ENCODE peak calls at places on chromosomes 13 and 19, in five cellular contexts. R is mesothelial cell of epicardium, H is fibroblast of pulmonary artery, X is pancreas, O is A673. T is an unnamed sample.

GRCh38 chr13:98652721-98653470 is 76.0 kb upstream of the STK24 start:
- DNase-seq in R (no peak), H (no peak), X (no peak), O (no peak), T (no peak)

GRCh38 chr19:35644206-35644986 is 2.9 kb downstream of the ETV2 start:
- DNase-seq in R (peak), H (peak), X (peak), O (peak), T (peak)

GRCh38 chr19:35248310-35249145 is at the start of gene LSR:
- DNase-seq in R (peak), H (no peak), X (peak), O (no peak), T (no peak)

GRCh38 chr13:28486144-28486543 is 8.8 kb downstream of the FLT1 start:
- DNase-seq in R (no peak), H (peak), X (no peak), O (no peak), T (no peak)

GRCh38 chr13:59094149-59094548 is 1069.6 kb downstream of the DIAPH3 start:
- DNase-seq in R (no peak), H (peak), X (no peak), O (no peak), T (no peak)

GRCh38 chr13:46377554-46377953 is 9.5 kb downstream of the RUBCNL start:
- DNase-seq in R (no peak), H (no peak), X (no peak), O (no peak), T (no peak)

GRCh38 chr13:71255633-71256032 is 611.4 kb downstream of the DACH1 start:
- DNase-seq in R (no peak), H (no peak), X (no peak), O (no peak), T (no peak)

GRCh38 chr13:93004919-93005318 is 221.7 kb upstream of the GPC6 start:
- DNase-seq in R (no peak), H (peak), X (no peak), O (peak), T (no peak)

GRCh38 chr13:50208826-50209335 is 193.6 kb downstream of the KCNRG start:
- DNase-seq in R (no peak), H (peak), X (no peak), O (peak), T (no peak)

GRCh38 chr19:42316223-42317211 is 3.4 kb downstream of the TMEM145 start:
- DNase-seq in R (no peak), H (no peak), X (no peak), O (no peak), T (no peak)

GRCh38 chr13:31908696-31909386 is 122.7 kb upstream of the FRY start:
- DNase-seq in R (no peak), H (no peak), X (no peak), O (no peak), T (no peak)

GRCh38 chr19:6378498-6378897 is 2.8 kb upstream of the PSPN start:
- DNase-seq in R (no peak), H (no peak), X (no peak), O (no peak), T (no peak)

GRCh38 chr19:44202470-44202869 is 9.9 kb upstream of the ZNF227 start:
- DNase-seq in R (no peak), H (peak), X (no peak), O (no peak), T (no peak)

GRCh38 chr19:56866563-56866962 is 26.0 kb upstream of the PEG3 start:
- DNase-seq in R (no peak), H (no peak), X (no peak), O (no peak), T (no peak)

GRCh38 chr13:94860981-94861407 is 148.6 kb upstream of the SOX21 start:
- DNase-seq in R (no peak), H (peak), X (no peak), O (peak), T (no peak)

DNA sequence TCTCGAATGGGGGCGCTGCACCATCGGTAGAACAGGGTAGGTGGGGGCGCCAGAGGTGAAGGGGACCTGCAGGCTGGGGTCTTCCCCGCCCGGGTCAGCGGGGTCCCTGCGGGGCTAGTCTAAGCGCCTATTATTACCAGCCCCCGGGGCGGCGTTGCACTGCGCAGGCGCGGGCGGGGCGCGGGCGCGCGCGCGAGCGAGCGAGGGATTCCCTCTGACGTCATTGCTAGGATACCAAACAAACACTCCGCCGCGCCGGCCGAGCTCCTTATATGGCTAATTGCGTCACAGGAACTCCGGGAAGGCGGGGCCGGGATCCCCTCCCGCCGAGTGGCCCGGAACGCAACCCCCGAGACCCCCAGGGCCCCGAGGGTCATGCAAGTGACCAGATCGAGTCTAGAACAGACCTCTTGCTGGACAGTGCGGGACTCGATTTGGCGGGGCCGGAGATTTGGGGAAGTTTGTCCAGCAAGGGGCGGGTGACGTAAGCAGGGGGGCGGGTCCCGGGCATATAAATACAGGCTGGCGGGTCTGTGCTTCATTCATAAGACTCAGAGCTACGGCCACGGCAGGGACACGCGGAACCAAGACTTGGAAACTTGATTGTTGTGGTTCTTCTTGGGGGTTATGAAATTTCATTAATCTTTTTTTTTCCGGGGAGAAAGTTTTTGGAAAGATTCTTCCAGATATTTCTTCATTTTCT is at the start of gene FOSB:
- DNase-seq in R (peak), H (peak), X (peak), O (peak), T (peak)
- TF ChIP-seq CTCF in R (no peak), H (no peak), X (no peak), O (peak), T (peak)

DNA sequence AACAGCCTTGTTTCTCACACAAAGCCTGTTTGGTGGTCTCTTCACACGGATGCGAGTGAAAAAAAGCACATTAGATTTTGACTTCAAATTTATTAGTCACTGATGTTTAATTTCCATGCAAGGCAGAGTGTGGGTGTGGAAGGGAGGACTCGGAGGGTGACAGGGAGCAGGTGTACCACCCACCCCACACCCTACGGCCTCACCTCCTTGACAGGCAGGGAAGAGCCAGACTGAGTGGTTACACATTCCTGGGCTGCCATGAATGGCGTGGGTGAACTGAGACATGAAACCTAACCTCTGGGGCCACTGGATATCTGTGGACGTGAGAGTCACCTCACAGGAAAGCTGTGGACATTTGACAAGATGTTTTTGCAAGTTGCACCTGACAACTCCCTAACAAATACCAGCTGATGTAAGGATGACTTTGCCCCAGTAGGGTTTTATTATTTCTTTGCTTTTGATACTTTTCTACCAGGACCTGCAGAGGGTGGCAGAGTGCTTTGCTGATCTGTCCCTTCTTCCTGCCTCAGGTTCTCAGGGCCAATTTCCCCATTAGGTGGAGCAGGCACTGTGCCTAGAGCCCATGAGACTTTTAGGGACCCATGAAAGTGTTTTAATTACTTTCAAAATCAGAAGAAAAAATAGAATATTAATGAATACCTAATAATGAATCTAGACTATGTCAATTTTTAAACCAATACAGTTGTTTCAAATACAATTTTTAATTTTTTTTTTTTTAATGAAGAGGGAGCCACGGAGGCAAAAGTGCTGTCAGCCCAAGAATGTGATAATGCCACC is 58.2 kb upstream of the CYSLTR2 start:
- DNase-seq in R (no peak), H (peak), X (peak), O (peak), T (peak)
- TF ChIP-seq CTCF in R (peak), H (peak), X (no peak), O (peak), T (peak)

GRCh38 chr13:79503473-79504017 is 22.6 kb downstream of the NDFIP2 start:
- DNase-seq in R (no peak), H (no peak), X (no peak), O (no peak), T (no peak)
- TF ChIP-seq CTCF in R (no peak), H (no peak), X (no peak), O (no peak), T (no peak)

GRCh38 chr13:21934309-21934708 is 263.4 kb downstream of the FGF9 start:
- DNase-seq in R (no peak), H (no peak), X (no peak), O (no peak), T (no peak)

GRCh38 chr13:21933001-21933400 is 262.1 kb downstream of the FGF9 start:
- DNase-seq in R (no peak), H (no peak), X (no peak), O (no peak), T (no peak)

DNA sequence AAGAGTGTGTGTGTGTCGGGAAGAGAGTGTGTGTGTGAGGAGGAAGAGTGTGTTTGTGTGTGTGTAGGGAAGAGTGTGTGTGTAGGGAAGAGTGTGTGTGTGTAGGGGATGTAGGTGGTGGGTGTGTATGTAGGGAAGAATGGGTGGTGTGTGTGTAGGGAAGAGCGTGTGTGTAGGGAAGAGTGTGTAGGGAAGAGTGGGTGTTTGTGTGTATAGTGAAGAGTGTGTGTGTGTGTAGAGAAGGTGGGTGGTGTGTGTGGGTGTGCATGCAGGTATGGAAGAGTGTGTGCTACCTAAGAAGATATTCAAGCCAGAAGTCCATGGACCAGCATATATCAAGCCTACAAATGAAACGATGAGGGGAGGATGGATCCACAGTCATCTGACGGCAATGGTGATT is 265.8 kb downstream of the FGF9 start:
- DNase-seq in R (no peak), H (no peak), X (no peak), O (no peak), T (no peak)
- TF ChIP-seq CTCF in R (no peak), H (no peak), X (no peak), O (no peak), T (no peak)

GRCh38 chr13:76885203-76886004 is 801 bp downstream of the KCTD12 start:
- DNase-seq in R (peak), H (peak), X (peak), O (peak), T (peak)

GRCh38 chr13:76884571-76885202 is 1.5 kb downstream of the KCTD12 start:
- DNase-seq in R (no peak), H (peak), X (no peak), O (peak), T (no peak)

GRCh38 chr13:76886005-76886291 is 257 bp downstream of the KCTD12 start:
- DNase-seq in R (no peak), H (no peak), X (no peak), O (no peak), T (no peak)

GRCh38 chr13:76887070-76887563 is 912 bp upstream of the KCTD12 start:
- DNase-seq in R (no peak), H (no peak), X (no peak), O (no peak), T (no peak)

GRCh38 chr13:76886292-76887061 is at the start of gene KCTD12:
- DNase-seq in R (peak), H (peak), X (peak), O (peak), T (peak)
- TF ChIP-seq CTCF in R (no peak), H (no peak), X (no peak), O (peak), T (peak)

GRCh38 chr13:44870456-44870929 is 118.8 kb downstream of the NUFIP1 start:
- DNase-seq in R (no peak), H (no peak), X (peak), O (no peak), T (no peak)
- TF ChIP-seq CTCF in R (no peak), H (no peak), X (no peak), O (no peak), T (no peak)

GRCh38 chr13:60134376-60134775 is 29.4 kb downstream of the DIAPH3 start:
- DNase-seq in R (no peak), H (peak), X (no peak), O (peak), T (no peak)
- TF ChIP-seq CTCF in R (no peak), H (peak), X (no peak), O (peak), T (no peak)

GRCh38 chr19:52590728-52591127 is 20.6 kb downstream of the ZNF701 start:
- DNase-seq in R (no peak), H (no peak), X (no peak), O (no peak), T (no peak)

GRCh38 chr19:52592301-52592700 is 22.2 kb downstream of the ZNF701 start:
- DNase-seq in R (no peak), H (no peak), X (no peak), O (no peak), T (no peak)
- TF ChIP-seq CTCF in R (no peak), H (no peak), X (no peak), O (no peak), T (no peak)

T was measured in dorsolateral prefrontal cortex.